ENCODE peak calls at places on chromosomes 13 and 19, in eight cellular contexts. One of them, this sample, is unnamed.

GRCh38 chr19:11131471-11131870 is 24.1 kb downstream of the SPC24 start:
- DNase-seq in MCF 10A: no peak
- DNase-seq in lung microvascular endothelial cell: peak; percentile 71
- DNase-seq in stimulated activated CD4-positive, alpha-beta T cell treated with anti-CD3 and anti-CD28 coated beads, Interleukin-12 subunit alpha, Interleukin-12 subunit beta, amount 100 ng/mL, for 48 hours: no peak
- DNase-seq in iPS-NIHi11: no peak
- DNase-seq in neural crest cell: no peak
- DNase-seq in activated naive CD4-positive, alpha-beta T cell: no peak
- DNase-seq in transverse colon: no peak
- DNase-seq in this sample: no peak

GRCh38 chr19:35118268-35119026 is 2.8 kb downstream of the FXYD3 start:
- DNase-seq in lung microvascular endothelial cell: no peak
- DNase-seq in iPS-NIHi11: no peak
- DNase-seq in neural crest cell: no peak
- DNase-seq in transverse colon: peak; percentile 66
- DNase-seq in activated naive CD4-positive, alpha-beta T cell: no peak
- DNase-seq in stimulated activated CD4-positive, alpha-beta T cell treated with anti-CD3 and anti-CD28 coated beads, Interleukin-12 subunit alpha, Interleukin-12 subunit beta, amount 100 ng/mL, for 48 hours: no peak
- DNase-seq in MCF 10A: no peak
- DNase-seq in this sample: no peak

GRCh38 chr13:84446972-84447700 is 564.9 kb upstream of the SLITRK1 start:
- DNase-seq in stimulated activated CD4-positive, alpha-beta T cell treated with anti-CD3 and anti-CD28 coated beads, Interleukin-12 subunit alpha, Interleukin-12 subunit beta, amount 100 ng/mL, for 48 hours: no peak
- DNase-seq in activated naive CD4-positive, alpha-beta T cell: no peak
- DNase-seq in iPS-NIHi11: peak; percentile 10
- DNase-seq in lung microvascular endothelial cell: no peak
- DNase-seq in MCF 10A: peak; percentile 15
- DNase-seq in transverse colon: no peak
- DNase-seq in neural crest cell: no peak
- DNase-seq in this sample: no peak

GRCh38 chr19:49133621-49134454 is 14.5 kb downstream of the PPFIA3 start:
- DNase-seq in neural crest cell: no peak
- DNase-seq in lung microvascular endothelial cell: peak; percentile 28
- DNase-seq in activated naive CD4-positive, alpha-beta T cell: peak; percentile 53
- DNase-seq in transverse colon: peak; percentile 85
- DNase-seq in stimulated activated CD4-positive, alpha-beta T cell treated with anti-CD3 and anti-CD28 coated beads, Interleukin-12 subunit alpha, Interleukin-12 subunit beta, amount 100 ng/mL, for 48 hours: no peak
- DNase-seq in MCF 10A: no peak
- DNase-seq in iPS-NIHi11: peak; percentile 78
- DNase-seq in this sample: peak; percentile 69

GRCh38 chr19:11495885-11496284 is 9.8 kb downstream of the ZNF653 start:
- DNase-seq in transverse colon: no peak
- DNase-seq in activated naive CD4-positive, alpha-beta T cell: no peak
- DNase-seq in lung microvascular endothelial cell: no peak
- DNase-seq in neural crest cell: no peak
- DNase-seq in MCF 10A: no peak
- DNase-seq in iPS-NIHi11: no peak
- DNase-seq in stimulated activated CD4-positive, alpha-beta T cell treated with anti-CD3 and anti-CD28 coated beads, Interleukin-12 subunit alpha, Interleukin-12 subunit beta, amount 100 ng/mL, for 48 hours: no peak
- DNase-seq in this sample: no peak

GRCh38 chr13:48009298-48009697 is 8.2 kb upstream of the SUCLA2 start:
- DNase-seq in iPS-NIHi11: peak; percentile 6
- DNase-seq in neural crest cell: no peak
- DNase-seq in activated naive CD4-positive, alpha-beta T cell: no peak
- DNase-seq in lung microvascular endothelial cell: peak; percentile 9
- DNase-seq in MCF 10A: peak; percentile 89
- DNase-seq in transverse colon: peak; percentile 13
- DNase-seq in stimulated activated CD4-positive, alpha-beta T cell treated with anti-CD3 and anti-CD28 coated beads, Interleukin-12 subunit alpha, Interleukin-12 subunit beta, amount 100 ng/mL, for 48 hours: no peak
- DNase-seq in this sample: no peak

GRCh38 chr19:43524922-43525835 is 1.8 kb downstream of the ETHE1 start:
- DNase-seq in MCF 10A: peak; percentile 94
- DNase-seq in transverse colon: peak; percentile 87
- DNase-seq in iPS-NIHi11: peak; percentile 47
- DNase-seq in activated naive CD4-positive, alpha-beta T cell: peak; percentile 17
- DNase-seq in stimulated activated CD4-positive, alpha-beta T cell treated with anti-CD3 and anti-CD28 coated beads, Interleukin-12 subunit alpha, Interleukin-12 subunit beta, amount 100 ng/mL, for 48 hours: no peak
- DNase-seq in neural crest cell: no peak
- DNase-seq in lung microvascular endothelial cell: peak; percentile 45
- DNase-seq in this sample: no peak

GRCh38 chr19:37218592-37218935 is 550 bp downstream of the ZNF383 start:
- DNase-seq in activated naive CD4-positive, alpha-beta T cell: no peak
- DNase-seq in stimulated activated CD4-positive, alpha-beta T cell treated with anti-CD3 and anti-CD28 coated beads, Interleukin-12 subunit alpha, Interleukin-12 subunit beta, amount 100 ng/mL, for 48 hours: no peak
- DNase-seq in MCF 10A: no peak
- DNase-seq in iPS-NIHi11: no peak
- DNase-seq in lung microvascular endothelial cell: peak; percentile 38
- DNase-seq in transverse colon: no peak
- DNase-seq in neural crest cell: no peak
- DNase-seq in this sample: no peak

GRCh38 chr19:46603195-46603637 is 2.1 kb downstream of the CALM3 start:
- DNase-seq in transverse colon: peak; percentile 77
- DNase-seq in lung microvascular endothelial cell: no peak
- DNase-seq in stimulated activated CD4-positive, alpha-beta T cell treated with anti-CD3 and anti-CD28 coated beads, Interleukin-12 subunit alpha, Interleukin-12 subunit beta, amount 100 ng/mL, for 48 hours: no peak
- DNase-seq in MCF 10A: no peak
- DNase-seq in neural crest cell: no peak
- DNase-seq in activated naive CD4-positive, alpha-beta T cell: no peak
- DNase-seq in iPS-NIHi11: no peak
- DNase-seq in this sample: no peak

GRCh38 chr13:87557788-87558187 is 113.4 kb upstream of the SLITRK5 start:
- DNase-seq in MCF 10A: no peak
- DNase-seq in lung microvascular endothelial cell: no peak
- DNase-seq in transverse colon: no peak
- DNase-seq in iPS-NIHi11: no peak
- DNase-seq in stimulated activated CD4-positive, alpha-beta T cell treated with anti-CD3 and anti-CD28 coated beads, Interleukin-12 subunit alpha, Interleukin-12 subunit beta, amount 100 ng/mL, for 48 hours: no peak
- DNase-seq in neural crest cell: no peak
- DNase-seq in activated naive CD4-positive, alpha-beta T cell: no peak
- DNase-seq in this sample: no peak

GRCh38 chr13:41756198-41756885 is 204.6 kb downstream of the VWA8 start:
- DNase-seq in iPS-NIHi11: no peak
- DNase-seq in lung microvascular endothelial cell: no peak
- DNase-seq in activated naive CD4-positive, alpha-beta T cell: no peak
- DNase-seq in transverse colon: no peak
- DNase-seq in neural crest cell: no peak
- DNase-seq in stimulated activated CD4-positive, alpha-beta T cell treated with anti-CD3 and anti-CD28 coated beads, Interleukin-12 subunit alpha, Interleukin-12 subunit beta, amount 100 ng/mL, for 48 hours: no peak
- DNase-seq in MCF 10A: no peak
- DNase-seq in this sample: no peak

GRCh38 chr13:94331281-94331680 is 148.2 kb downstream of the DCT start:
- DNase-seq in neural crest cell: no peak
- DNase-seq in MCF 10A: no peak
- DNase-seq in transverse colon: no peak
- DNase-seq in iPS-NIHi11: no peak
- DNase-seq in activated naive CD4-positive, alpha-beta T cell: no peak
- DNase-seq in stimulated activated CD4-positive, alpha-beta T cell treated with anti-CD3 and anti-CD28 coated beads, Interleukin-12 subunit alpha, Interleukin-12 subunit beta, amount 100 ng/mL, for 48 hours: no peak
- DNase-seq in lung microvascular endothelial cell: no peak
- DNase-seq in this sample: no peak

GRCh38 chr19:58044886-58045285 is 11.1 kb downstream of the ZSCAN1 start:
- DNase-seq in stimulated activated CD4-positive, alpha-beta T cell treated with anti-CD3 and anti-CD28 coated beads, Interleukin-12 subunit alpha, Interleukin-12 subunit beta, amount 100 ng/mL, for 48 hours: no peak
- DNase-seq in MCF 10A: no peak
- DNase-seq in neural crest cell: no peak
- DNase-seq in iPS-NIHi11: no peak
- DNase-seq in transverse colon: no peak
- DNase-seq in activated naive CD4-positive, alpha-beta T cell: no peak
- DNase-seq in lung microvascular endothelial cell: no peak
- DNase-seq in this sample: no peak

GRCh38 chr13:106736941-106737340 is 169.0 kb upstream of the ARGLU1 start:
- DNase-seq in neural crest cell: no peak
- DNase-seq in MCF 10A: no peak
- DNase-seq in transverse colon: no peak
- DNase-seq in iPS-NIHi11: no peak
- DNase-seq in activated naive CD4-positive, alpha-beta T cell: no peak
- DNase-seq in stimulated activated CD4-positive, alpha-beta T cell treated with anti-CD3 and anti-CD28 coated beads, Interleukin-12 subunit alpha, Interleukin-12 subunit beta, amount 100 ng/mL, for 48 hours: no peak
- DNase-seq in lung microvascular endothelial cell: no peak
- DNase-seq in this sample: no peak

GRCh38 chr13:66994097-66994496 is 236.0 kb downstream of the PCDH9 start:
- DNase-seq in stimulated activated CD4-positive, alpha-beta T cell treated with anti-CD3 and anti-CD28 coated beads, Interleukin-12 subunit alpha, Interleukin-12 subunit beta, amount 100 ng/mL, for 48 hours: no peak
- DNase-seq in neural crest cell: peak; percentile 69
- DNase-seq in iPS-NIHi11: peak; percentile 80
- DNase-seq in transverse colon: peak; percentile 15
- DNase-seq in MCF 10A: peak; percentile 70
- DNase-seq in lung microvascular endothelial cell: peak; percentile 71
- DNase-seq in activated naive CD4-positive, alpha-beta T cell: peak; percentile 0
- DNase-seq in this sample: no peak

GRCh38 chr19:54485846-54486245 is 12.8 kb upstream of the CDC42EP5 start:
- DNase-seq in stimulated activated CD4-positive, alpha-beta T cell treated with anti-CD3 and anti-CD28 coated beads, Interleukin-12 subunit alpha, Interleukin-12 subunit beta, amount 100 ng/mL, for 48 hours: no peak
- DNase-seq in MCF 10A: no peak
- DNase-seq in lung microvascular endothelial cell: no peak
- DNase-seq in iPS-NIHi11: no peak
- DNase-seq in activated naive CD4-positive, alpha-beta T cell: no peak
- DNase-seq in neural crest cell: no peak
- DNase-seq in transverse colon: no peak
- DNase-seq in this sample: no peak

GRCh38 chr19:4722671-4723464 is 774 bp downstream of the DPP9 start:
- DNase-seq in transverse colon: no peak
- DNase-seq in lung microvascular endothelial cell: peak; percentile 31
- DNase-seq in iPS-NIHi11: peak; percentile 3
- DNase-seq in activated naive CD4-positive, alpha-beta T cell: no peak
- DNase-seq in neural crest cell: no peak
- DNase-seq in MCF 10A: peak; percentile 60
- DNase-seq in stimulated activated CD4-positive, alpha-beta T cell treated with anti-CD3 and anti-CD28 coated beads, Interleukin-12 subunit alpha, Interleukin-12 subunit beta, amount 100 ng/mL, for 48 hours: no peak
- DNase-seq in this sample: no peak

GRCh38 chr13:112722433-112723250 is 32.8 kb downstream of the ATP11A start:
- DNase-seq in transverse colon: no peak
- DNase-seq in neural crest cell: no peak
- DNase-seq in lung microvascular endothelial cell: peak; percentile 35
- DNase-seq in MCF 10A: peak; percentile 11
- DNase-seq in activated naive CD4-positive, alpha-beta T cell: no peak
- DNase-seq in stimulated activated CD4-positive, alpha-beta T cell treated with anti-CD3 and anti-CD28 coated beads, Interleukin-12 subunit alpha, Interleukin-12 subunit beta, amount 100 ng/mL, for 48 hours: no peak
- DNase-seq in iPS-NIHi11: peak; percentile 47
- DNase-seq in this sample: no peak

GRCh38 chr13:101785858-101786257 is 333.4 kb downstream of the ITGBL1 start:
- DNase-seq in MCF 10A: peak; percentile 54
- DNase-seq in lung microvascular endothelial cell: peak; percentile 23
- DNase-seq in transverse colon: no peak
- DNase-seq in stimulated activated CD4-positive, alpha-beta T cell treated with anti-CD3 and anti-CD28 coated beads, Interleukin-12 subunit alpha, Interleukin-12 subunit beta, amount 100 ng/mL, for 48 hours: no peak
- DNase-seq in activated naive CD4-positive, alpha-beta T cell: no peak
- DNase-seq in neural crest cell: peak; percentile 2
- DNase-seq in iPS-NIHi11: peak; percentile 71
- DNase-seq in this sample: no peak

GRCh38 chr13:79462895-79463294 is 18.1 kb upstream of the NDFIP2 start:
- DNase-seq in neural crest cell: no peak
- DNase-seq in lung microvascular endothelial cell: no peak
- DNase-seq in iPS-NIHi11: no peak
- DNase-seq in transverse colon: no peak
- DNase-seq in activated naive CD4-positive, alpha-beta T cell: no peak
- DNase-seq in MCF 10A: no peak
- DNase-seq in stimulated activated CD4-positive, alpha-beta T cell treated with anti-CD3 and anti-CD28 coated beads, Interleukin-12 subunit alpha, Interleukin-12 subunit beta, amount 100 ng/mL, for 48 hours: no peak
- DNase-seq in this sample: no peak

GRCh38 chr13:21149568-21149967 is 26.8 kb downstream of the SKA3 start:
- DNase-seq in activated naive CD4-positive, alpha-beta T cell: no peak
- DNase-seq in neural crest cell: no peak
- DNase-seq in transverse colon: no peak
- DNase-seq in lung microvascular endothelial cell: no peak
- DNase-seq in iPS-NIHi11: no peak
- DNase-seq in MCF 10A: no peak
- DNase-seq in stimulated activated CD4-positive, alpha-beta T cell treated with anti-CD3 and anti-CD28 coated beads, Interleukin-12 subunit alpha, Interleukin-12 subunit beta, amount 100 ng/mL, for 48 hours: no peak
- DNase-seq in this sample: no peak

GRCh38 chr13:25095862-25096453 is at the start of gene PABPC3:
- DNase-seq in MCF 10A: no peak
- DNase-seq in activated naive CD4-positive, alpha-beta T cell: no peak
- DNase-seq in stimulated activated CD4-positive, alpha-beta T cell treated with anti-CD3 and anti-CD28 coated beads, Interleukin-12 subunit alpha, Interleukin-12 subunit beta, amount 100 ng/mL, for 48 hours: no peak
- DNase-seq in lung microvascular endothelial cell: no peak
- DNase-seq in iPS-NIHi11: no peak
- DNase-seq in neural crest cell: no peak
- DNase-seq in transverse colon: no peak
- DNase-seq in this sample: no peak

GRCh38 chr19:14517840-14518505 is at the start of gene DNAJB1:
- DNase-seq in iPS-NIHi11: peak; percentile 90
- DNase-seq in activated naive CD4-positive, alpha-beta T cell: peak; percentile 64
- DNase-seq in neural crest cell: no peak
- DNase-seq in transverse colon: peak; percentile 88
- DNase-seq in MCF 10A: peak; percentile 85
- DNase-seq in stimulated activated CD4-positive, alpha-beta T cell treated with anti-CD3 and anti-CD28 coated beads, Interleukin-12 subunit alpha, Interleukin-12 subunit beta, amount 100 ng/mL, for 48 hours: peak; percentile 67
- DNase-seq in lung microvascular endothelial cell: peak; percentile 80
- DNase-seq in this sample: peak; percentile 43

GRCh38 chr13:91348906-91349435 is 1.5 kb downstream of the MIR17HG start:
- DNase-seq in activated naive CD4-positive, alpha-beta T cell: peak; percentile 91
- DNase-seq in transverse colon: peak; percentile 94
- DNase-seq in stimulated activated CD4-positive, alpha-beta T cell treated with anti-CD3 and anti-CD28 coated beads, Interleukin-12 subunit alpha, Interleukin-12 subunit beta, amount 100 ng/mL, for 48 hours: peak; percentile 90
- DNase-seq in lung microvascular endothelial cell: peak; percentile 93
- DNase-seq in iPS-NIHi11: peak; percentile 91
- DNase-seq in MCF 10A: peak; percentile 88
- DNase-seq in neural crest cell: peak; percentile 97
- DNase-seq in this sample: peak; percentile 65

GRCh38 chr13:110330491-110331001 is 23.5 kb downstream of the COL4A2 start:
- DNase-seq in MCF 10A: no peak
- DNase-seq in neural crest cell: no peak
- DNase-seq in transverse colon: no peak
- DNase-seq in stimulated activated CD4-positive, alpha-beta T cell treated with anti-CD3 and anti-CD28 coated beads, Interleukin-12 subunit alpha, Interleukin-12 subunit beta, amount 100 ng/mL, for 48 hours: no peak
- DNase-seq in activated naive CD4-positive, alpha-beta T cell: no peak
- DNase-seq in iPS-NIHi11: no peak
- DNase-seq in lung microvascular endothelial cell: no peak
- DNase-seq in this sample: no peak

GRCh38 chr19:11288349-11288748 is 7.6 kb upstream of the TSPAN16 start:
- DNase-seq in transverse colon: no peak
- DNase-seq in stimulated activated CD4-positive, alpha-beta T cell treated with anti-CD3 and anti-CD28 coated beads, Interleukin-12 subunit alpha, Interleukin-12 subunit beta, amount 100 ng/mL, for 48 hours: no peak
- DNase-seq in iPS-NIHi11: no peak
- DNase-seq in neural crest cell: no peak
- DNase-seq in activated naive CD4-positive, alpha-beta T cell: no peak
- DNase-seq in lung microvascular endothelial cell: peak; percentile 65
- DNase-seq in MCF 10A: peak; percentile 35
- DNase-seq in this sample: no peak

GRCh38 chr19:29708553-29709439 is 6.3 kb downstream of the C19orf12 start:
- DNase-seq in MCF 10A: no peak
- DNase-seq in stimulated activated CD4-positive, alpha-beta T cell treated with anti-CD3 and anti-CD28 coated beads, Interleukin-12 subunit alpha, Interleukin-12 subunit beta, amount 100 ng/mL, for 48 hours: no peak
- DNase-seq in transverse colon: peak; percentile 42
- DNase-seq in neural crest cell: no peak
- DNase-seq in iPS-NIHi11: no peak
- DNase-seq in lung microvascular endothelial cell: no peak
- DNase-seq in activated naive CD4-positive, alpha-beta T cell: no peak
- DNase-seq in this sample: no peak

GRCh38 chr13:45623516-45624090 is 8.1 kb upstream of the ERICH6B start:
- DNase-seq in activated naive CD4-positive, alpha-beta T cell: no peak
- DNase-seq in MCF 10A: peak; percentile 40
- DNase-seq in neural crest cell: no peak
- DNase-seq in lung microvascular endothelial cell: peak; percentile 50
- DNase-seq in stimulated activated CD4-positive, alpha-beta T cell treated with anti-CD3 and anti-CD28 coated beads, Interleukin-12 subunit alpha, Interleukin-12 subunit beta, amount 100 ng/mL, for 48 hours: no peak
- DNase-seq in iPS-NIHi11: peak; percentile 59
- DNase-seq in transverse colon: no peak
- DNase-seq in this sample: no peak

This sample was measured in NCI-H2029.